ENCODE peak calls at places on chromosomes 5 and 9, in eight cellular contexts. One of them, this sample, is unnamed. For H3K9me3, the result is how much of the 10 kb centered on the place peaks cover.

GRCh38 chr5:132773601-132774355 is 3.3 kb downstream of the SEPTIN8 start:
- DNase-seq in effector memory CD4-positive, alpha-beta T cell: no peak
- DNase-seq in naive thymus-derived CD4-positive, alpha-beta T cell: no peak
- DNase-seq in tibial artery: no peak
- DNase-seq in NT2/D1: no peak
- DNase-seq in mammary epithelial cell: no peak
- DNase-seq in mesenchymal stem cell: no peak
- DNase-seq in A673: no peak
- DNase-seq in this sample: no peak

GRCh38 chr5:138543730-138544104 is 681 bp upstream of the ETF1 start:
- DNase-seq in tibial artery: no peak
- DNase-seq in effector memory CD4-positive, alpha-beta T cell: no peak
- DNase-seq in naive thymus-derived CD4-positive, alpha-beta T cell: no peak
- DNase-seq in NT2/D1: no peak
- DNase-seq in A673: no peak
- DNase-seq in mesenchymal stem cell: no peak
- DNase-seq in mammary epithelial cell: no peak
- DNase-seq in this sample: peak

GRCh38 chr5:31485376-31486207 is 46.3 kb downstream of the DROSHA start:
- DNase-seq in tibial artery: no peak
- DNase-seq in A673: peak
- DNase-seq in mammary epithelial cell: no peak
- DNase-seq in naive thymus-derived CD4-positive, alpha-beta T cell: no peak
- DNase-seq in mesenchymal stem cell: no peak
- DNase-seq in NT2/D1: no peak
- DNase-seq in effector memory CD4-positive, alpha-beta T cell: no peak
- DNase-seq in this sample: no peak

GRCh38 chr9:107438211-107439030 is 51.1 kb downstream of the KLF4 start:
- DNase-seq in naive thymus-derived CD4-positive, alpha-beta T cell: no peak
- DNase-seq in effector memory CD4-positive, alpha-beta T cell: no peak
- DNase-seq in tibial artery: no peak
- DNase-seq in NT2/D1: peak
- DNase-seq in mesenchymal stem cell: peak
- DNase-seq in A673: no peak
- DNase-seq in mammary epithelial cell: no peak
- DNase-seq in this sample: no peak

GRCh38 chr5:179558912-179559279 is 8.5 kb downstream of the RUFY1 start:
- DNase-seq in tibial artery: no peak
- DNase-seq in effector memory CD4-positive, alpha-beta T cell: no peak
- DNase-seq in mesenchymal stem cell: no peak
- DNase-seq in naive thymus-derived CD4-positive, alpha-beta T cell: no peak
- DNase-seq in A673: peak
- DNase-seq in mammary epithelial cell: no peak
- DNase-seq in NT2/D1: peak
- DNase-seq in this sample: peak

GRCh38 chr5:36691993-36692392 is 85.6 kb downstream of the SLC1A3 start:
- DNase-seq in effector memory CD4-positive, alpha-beta T cell: no peak
- DNase-seq in A673: no peak
- DNase-seq in mesenchymal stem cell: no peak
- DNase-seq in naive thymus-derived CD4-positive, alpha-beta T cell: no peak
- DNase-seq in mammary epithelial cell: no peak
- DNase-seq in tibial artery: no peak
- DNase-seq in NT2/D1: no peak
- DNase-seq in this sample: no peak

GRCh38 chr5:77774981-77775772 is 962 bp downstream of the TBCA start:
- DNase-seq in tibial artery: no peak
- DNase-seq in mammary epithelial cell: no peak
- DNase-seq in naive thymus-derived CD4-positive, alpha-beta T cell: no peak
- DNase-seq in effector memory CD4-positive, alpha-beta T cell: no peak
- DNase-seq in A673: no peak
- DNase-seq in NT2/D1: no peak
- DNase-seq in mesenchymal stem cell: peak
- DNase-seq in this sample: no peak

GRCh38 chr5:109485030-109485429 is 75.3 kb upstream of the PJA2 start:
- DNase-seq in NT2/D1: no peak
- DNase-seq in tibial artery: peak
- DNase-seq in mesenchymal stem cell: peak
- DNase-seq in naive thymus-derived CD4-positive, alpha-beta T cell: no peak
- DNase-seq in mammary epithelial cell: no peak
- DNase-seq in A673: peak
- DNase-seq in effector memory CD4-positive, alpha-beta T cell: no peak
- DNase-seq in this sample: peak

GRCh38 chr9:20608582-20608981 is 13.7 kb downstream of the MLLT3 start:
- DNase-seq in naive thymus-derived CD4-positive, alpha-beta T cell: no peak
- DNase-seq in tibial artery: no peak
- DNase-seq in mammary epithelial cell: no peak
- DNase-seq in NT2/D1: no peak
- DNase-seq in mesenchymal stem cell: no peak
- DNase-seq in effector memory CD4-positive, alpha-beta T cell: no peak
- DNase-seq in A673: no peak
- DNase-seq in this sample: no peak

GRCh38 chr9:117427357-117427913 is 12.6 kb upstream of the ASTN2 start:
- DNase-seq in mesenchymal stem cell: no peak
- DNase-seq in effector memory CD4-positive, alpha-beta T cell: no peak
- DNase-seq in A673: no peak
- DNase-seq in mammary epithelial cell: no peak
- DNase-seq in naive thymus-derived CD4-positive, alpha-beta T cell: no peak
- DNase-seq in tibial artery: no peak
- DNase-seq in NT2/D1: no peak
- DNase-seq in this sample: no peak

GRCh38 chr9:117425562-117425961 is 10.7 kb upstream of the ASTN2 start:
- DNase-seq in effector memory CD4-positive, alpha-beta T cell: no peak
- DNase-seq in mesenchymal stem cell: no peak
- DNase-seq in mammary epithelial cell: no peak
- DNase-seq in naive thymus-derived CD4-positive, alpha-beta T cell: no peak
- DNase-seq in A673: no peak
- DNase-seq in NT2/D1: no peak
- DNase-seq in tibial artery: no peak
- DNase-seq in this sample: no peak

DNA sequence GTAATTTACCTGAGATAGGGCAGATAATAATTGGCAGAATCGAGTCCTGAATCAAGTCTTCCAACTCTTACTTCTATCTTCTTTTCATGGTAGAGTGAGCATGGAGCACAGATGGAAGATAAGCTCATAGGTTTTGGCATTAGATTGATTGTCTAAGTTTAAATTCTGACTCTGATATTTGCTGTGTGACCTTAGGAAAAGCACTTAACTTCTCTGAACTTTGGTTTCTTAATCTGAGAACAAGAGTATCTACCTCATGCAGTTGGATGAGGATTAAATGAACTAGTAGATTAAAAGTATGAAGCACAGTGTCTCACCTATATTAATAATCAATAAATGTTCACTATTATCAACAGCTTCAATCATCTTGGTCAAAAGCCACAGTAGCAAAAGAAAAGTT is 9.4 kb upstream of the ASTN2 start:
- DNase-seq in mammary epithelial cell: no peak
- DNase-seq in naive thymus-derived CD4-positive, alpha-beta T cell: no peak
- DNase-seq in NT2/D1: no peak
- DNase-seq in mesenchymal stem cell: no peak
- DNase-seq in tibial artery: no peak
- DNase-seq in effector memory CD4-positive, alpha-beta T cell: no peak
- DNase-seq in A673: no peak
- DNase-seq in this sample: no peak
- H3K9me3 ChIP-seq in mammary epithelial cell: under half
- H3K9me3 ChIP-seq in naive thymus-derived CD4-positive, alpha-beta T cell: under half
- H3K9me3 ChIP-seq in NT2/D1: under half
- H3K9me3 ChIP-seq in mesenchymal stem cell: under half
- H3K9me3 ChIP-seq in tibial artery: under half
- H3K9me3 ChIP-seq in effector memory CD4-positive, alpha-beta T cell: under half
- H3K9me3 ChIP-seq in A673: under half
- H3K9me3 ChIP-seq in this sample: under half

DNA sequence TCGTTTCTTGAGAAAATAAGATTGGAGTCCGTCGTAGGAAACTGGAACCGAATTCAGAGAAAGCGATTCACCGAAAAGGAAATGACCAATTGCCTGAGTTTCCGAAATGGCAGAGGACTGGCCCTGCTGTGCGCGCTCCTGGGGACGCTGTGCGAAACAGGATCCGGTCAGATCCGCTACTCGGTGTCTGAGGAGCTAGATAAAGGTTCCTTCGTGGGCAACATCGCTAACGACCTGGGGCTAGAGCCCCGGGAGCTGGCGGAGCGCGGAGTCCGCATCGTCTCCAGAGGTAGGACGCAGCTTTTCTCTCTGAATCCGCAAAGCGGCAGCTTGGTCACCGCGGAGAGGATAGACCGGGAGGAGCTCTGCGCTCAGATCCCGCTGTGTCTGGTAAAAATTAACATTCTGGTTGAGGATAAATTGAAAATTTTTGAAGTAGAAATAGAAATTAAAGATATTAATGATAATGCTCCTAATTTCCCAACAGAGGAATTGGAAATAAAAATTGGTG is 379 bp downstream of the PCDHGA3 start:
- DNase-seq in mesenchymal stem cell: no peak
- DNase-seq in effector memory CD4-positive, alpha-beta T cell: no peak
- DNase-seq in mammary epithelial cell: no peak
- DNase-seq in tibial artery: no peak
- DNase-seq in NT2/D1: no peak
- DNase-seq in A673: no peak
- DNase-seq in naive thymus-derived CD4-positive, alpha-beta T cell: no peak
- DNase-seq in this sample: no peak
- H3K9me3 ChIP-seq in mesenchymal stem cell: half or more
- H3K9me3 ChIP-seq in effector memory CD4-positive, alpha-beta T cell: under half
- H3K9me3 ChIP-seq in mammary epithelial cell: under half
- H3K9me3 ChIP-seq in tibial artery: half or more
- H3K9me3 ChIP-seq in NT2/D1: under half
- H3K9me3 ChIP-seq in A673: under half
- H3K9me3 ChIP-seq in naive thymus-derived CD4-positive, alpha-beta T cell: under half
- H3K9me3 ChIP-seq in this sample: under half

GRCh38 chr5:175230299-175230698 is 213.7 kb downstream of the DRD1 start:
- DNase-seq in effector memory CD4-positive, alpha-beta T cell: no peak
- DNase-seq in tibial artery: no peak
- DNase-seq in naive thymus-derived CD4-positive, alpha-beta T cell: no peak
- DNase-seq in mammary epithelial cell: no peak
- DNase-seq in A673: no peak
- DNase-seq in NT2/D1: no peak
- DNase-seq in mesenchymal stem cell: no peak
- DNase-seq in this sample: no peak
- H3K9me3 ChIP-seq in effector memory CD4-positive, alpha-beta T cell: under half
- H3K9me3 ChIP-seq in tibial artery: under half
- H3K9me3 ChIP-seq in naive thymus-derived CD4-positive, alpha-beta T cell: under half
- H3K9me3 ChIP-seq in mammary epithelial cell: under half
- H3K9me3 ChIP-seq in A673: under half
- H3K9me3 ChIP-seq in NT2/D1: under half
- H3K9me3 ChIP-seq in mesenchymal stem cell: under half
- H3K9me3 ChIP-seq in this sample: under half

GRCh38 chr9:21872696-21873095 is 70.3 kb downstream of the MTAP start:
- DNase-seq in NT2/D1: no peak
- DNase-seq in A673: peak
- DNase-seq in tibial artery: no peak
- DNase-seq in naive thymus-derived CD4-positive, alpha-beta T cell: no peak
- DNase-seq in mammary epithelial cell: no peak
- DNase-seq in effector memory CD4-positive, alpha-beta T cell: no peak
- DNase-seq in mesenchymal stem cell: no peak
- DNase-seq in this sample: peak

GRCh38 chr9:21873540-21874221 is 71.2 kb downstream of the MTAP start:
- DNase-seq in mesenchymal stem cell: peak
- DNase-seq in NT2/D1: no peak
- DNase-seq in effector memory CD4-positive, alpha-beta T cell: no peak
- DNase-seq in naive thymus-derived CD4-positive, alpha-beta T cell: no peak
- DNase-seq in mammary epithelial cell: peak
- DNase-seq in tibial artery: no peak
- DNase-seq in A673: peak
- DNase-seq in this sample: no peak

GRCh38 chr9:21871256-21871975 is 69.0 kb downstream of the MTAP start:
- DNase-seq in A673: no peak
- DNase-seq in NT2/D1: no peak
- DNase-seq in mesenchymal stem cell: no peak
- DNase-seq in tibial artery: no peak
- DNase-seq in naive thymus-derived CD4-positive, alpha-beta T cell: no peak
- DNase-seq in mammary epithelial cell: peak
- DNase-seq in effector memory CD4-positive, alpha-beta T cell: no peak
- DNase-seq in this sample: no peak

GRCh38 chr9:21875893-21876292 is 73.5 kb downstream of the MTAP start:
- DNase-seq in tibial artery: no peak
- DNase-seq in effector memory CD4-positive, alpha-beta T cell: no peak
- DNase-seq in naive thymus-derived CD4-positive, alpha-beta T cell: no peak
- DNase-seq in mesenchymal stem cell: no peak
- DNase-seq in mammary epithelial cell: no peak
- DNase-seq in A673: no peak
- DNase-seq in NT2/D1: no peak
- DNase-seq in this sample: no peak
- H3K9me3 ChIP-seq in tibial artery: under half
- H3K9me3 ChIP-seq in effector memory CD4-positive, alpha-beta T cell: under half
- H3K9me3 ChIP-seq in naive thymus-derived CD4-positive, alpha-beta T cell: under half
- H3K9me3 ChIP-seq in mesenchymal stem cell: under half
- H3K9me3 ChIP-seq in mammary epithelial cell: under half
- H3K9me3 ChIP-seq in A673: under half
- H3K9me3 ChIP-seq in NT2/D1: under half
- H3K9me3 ChIP-seq in this sample: under half

DNA sequence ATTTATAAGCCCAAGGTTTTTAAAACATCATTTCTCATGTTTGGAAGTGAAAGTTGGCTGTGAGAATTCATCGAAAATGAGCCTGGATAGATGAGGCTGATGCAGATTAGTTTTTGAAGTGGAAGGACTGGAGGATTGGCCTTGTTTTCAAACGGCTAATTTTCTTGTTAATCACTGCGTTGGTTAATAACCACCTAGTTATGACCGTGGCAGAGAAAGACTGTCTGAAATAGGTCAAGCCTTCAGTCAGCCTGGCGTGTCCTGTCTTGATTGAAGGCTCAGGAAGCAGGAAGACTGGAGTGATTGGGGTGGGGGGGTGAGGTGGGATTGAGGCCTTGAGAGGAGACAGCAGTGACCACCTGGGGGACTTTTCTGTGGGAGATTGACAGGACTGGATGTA is 390.9 kb upstream of the WWC1 start:
- DNase-seq in tibial artery: no peak
- DNase-seq in effector memory CD4-positive, alpha-beta T cell: no peak
- DNase-seq in naive thymus-derived CD4-positive, alpha-beta T cell: no peak
- DNase-seq in mammary epithelial cell: no peak
- DNase-seq in mesenchymal stem cell: no peak
- DNase-seq in A673: no peak
- DNase-seq in NT2/D1: no peak
- DNase-seq in this sample: no peak
- H3K9me3 ChIP-seq in tibial artery: under half
- H3K9me3 ChIP-seq in effector memory CD4-positive, alpha-beta T cell: under half
- H3K9me3 ChIP-seq in naive thymus-derived CD4-positive, alpha-beta T cell: under half
- H3K9me3 ChIP-seq in mammary epithelial cell: under half
- H3K9me3 ChIP-seq in mesenchymal stem cell: under half
- H3K9me3 ChIP-seq in A673: under half
- H3K9me3 ChIP-seq in NT2/D1: under half
- H3K9me3 ChIP-seq in this sample: under half